ENCODE peak calls at places on chromosomes 16 and 17, in six cellular contexts. U is fibroblast of lung, G is heart left ventricle, C is transverse colon, V is right atrium auricular region, T is HL-60. F is an unnamed sample.

GRCh38 chr16:68093816-68094613 is 8.8 kb downstream of the NFATC3 start:
- DNase-seq in U (peak; percentile 67), C (no peak), T (no peak), G (no peak), V (no peak), F (no peak)

GRCh38 chr17:21374455-21375161 is 1.5 kb upstream of the KCNJ12 start:
- DNase-seq in T (peak; percentile 6), G (no peak), U (no peak), V (no peak), C (no peak), F (no peak)

GRCh38 chr16:69921125-69921524 is 30.0 kb upstream of the CLEC18A start:
- DNase-seq in T (no peak), G (no peak), V (no peak), U (no peak), C (no peak), F (no peak)

GRCh38 chr17:63474914-63475460 is 1.9 kb upstream of the ACE start:
- DNase-seq in C (no peak), T (no peak), G (no peak), U (no peak), V (no peak), F (no peak)

GRCh38 chr16:76653390-76654026 is 376.3 kb downstream of the CNTNAP4 start:
- DNase-seq in C (no peak), G (no peak), U (peak; percentile 60), V (no peak), T (peak; percentile 11), F (peak; percentile 4)

GRCh38 chr17:78640700-78641099 is 63.5 kb upstream of the DNAH17 start:
- DNase-seq in G (no peak), V (no peak), T (no peak), U (no peak), C (no peak), F (no peak)

GRCh38 chr17:65556014-65556909 is 5.2 kb downstream of the AXIN2 start:
- DNase-seq in U (peak; percentile 70), C (peak; percentile 94), T (no peak), G (peak; percentile 78), V (peak; percentile 80), F (no peak)

GRCh38 chr17:2736956-2737355 is 12.5 kb downstream of the CCDC92B start:
- DNase-seq in U (no peak), T (no peak), G (no peak), V (no peak), C (no peak), F (no peak)

GRCh38 chr17:17824119-17824779 is 12.5 kb downstream of the SREBF1 start:
- DNase-seq in T (no peak), U (no peak), G (no peak), V (no peak), C (no peak), F (no peak)

GRCh38 chr17:38685485-38685884 is 10.7 kb upstream of the EPOP start:
- DNase-seq in V (no peak), G (peak; percentile 57), C (peak; percentile 21), U (no peak), T (no peak), F (no peak)

GRCh38 chr16:47142469-47143328 is 1.0 kb downstream of the NETO2 start:
- DNase-seq in T (no peak), C (peak; percentile 36), U (peak; percentile 60), V (no peak), G (peak; percentile 30), F (no peak)

DNA sequence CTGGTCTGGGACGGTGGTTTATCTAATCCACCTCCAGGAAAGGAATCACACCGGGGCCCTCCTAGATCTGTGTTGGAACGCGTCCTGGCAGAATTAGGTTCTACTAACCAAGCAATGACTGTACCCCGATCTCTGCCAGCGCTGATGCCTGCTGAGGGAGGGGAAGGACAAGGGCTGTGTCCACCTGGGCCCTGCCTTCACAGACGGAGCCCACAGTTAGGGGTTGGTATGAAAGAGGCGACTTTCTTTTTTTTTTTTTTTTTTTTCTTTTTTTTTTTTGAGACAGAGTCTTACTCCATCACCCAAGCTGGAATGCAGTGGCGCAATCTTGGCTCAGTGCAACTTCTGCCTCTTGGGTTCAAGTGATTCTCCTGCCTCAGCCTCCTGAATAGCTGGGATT is 9.9 kb upstream of the KRT19 start:
- DNase-seq in G (no peak), V (no peak), C (no peak), T (no peak), U (peak; percentile 45), F (no peak)
- H3K27ac ChIP-seq in G (no peak overlapping the region), V (no peak overlapping the region), C (no peak overlapping the region), T (no peak overlapping the region), U (no peak overlapping the region), F (no peak overlapping the region)

DNA sequence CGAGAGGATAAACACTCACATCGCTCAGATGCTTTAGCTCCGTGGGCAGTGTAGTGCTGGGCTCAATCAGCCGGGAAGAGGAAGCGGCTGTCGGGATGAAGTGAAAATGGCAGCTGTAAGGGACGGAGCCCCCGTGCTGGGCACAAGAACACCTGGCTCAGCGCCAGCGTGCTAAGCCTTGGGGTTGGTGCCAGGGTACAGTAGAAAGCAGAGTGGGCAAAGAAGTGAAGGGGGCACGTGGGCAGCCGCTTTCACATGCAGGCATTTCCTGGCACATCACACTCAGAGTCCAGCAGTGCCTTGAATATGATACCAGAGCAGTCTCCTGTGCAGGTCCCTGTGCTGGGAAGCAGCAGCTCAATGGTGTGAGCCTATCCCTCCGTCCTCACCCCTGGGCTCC is 51.1 kb upstream of the FOXF1 start:
- DNase-seq in T (no peak), U (no peak), V (no peak), C (no peak), G (no peak), F (no peak)
- H3K27ac ChIP-seq in T (no peak overlapping the region), U (no peak overlapping the region), V (no peak overlapping the region), C (peak overlapping the region; percentile 76), G (no peak overlapping the region), F (peak overlapping the region; percentile 83)

DNA sequence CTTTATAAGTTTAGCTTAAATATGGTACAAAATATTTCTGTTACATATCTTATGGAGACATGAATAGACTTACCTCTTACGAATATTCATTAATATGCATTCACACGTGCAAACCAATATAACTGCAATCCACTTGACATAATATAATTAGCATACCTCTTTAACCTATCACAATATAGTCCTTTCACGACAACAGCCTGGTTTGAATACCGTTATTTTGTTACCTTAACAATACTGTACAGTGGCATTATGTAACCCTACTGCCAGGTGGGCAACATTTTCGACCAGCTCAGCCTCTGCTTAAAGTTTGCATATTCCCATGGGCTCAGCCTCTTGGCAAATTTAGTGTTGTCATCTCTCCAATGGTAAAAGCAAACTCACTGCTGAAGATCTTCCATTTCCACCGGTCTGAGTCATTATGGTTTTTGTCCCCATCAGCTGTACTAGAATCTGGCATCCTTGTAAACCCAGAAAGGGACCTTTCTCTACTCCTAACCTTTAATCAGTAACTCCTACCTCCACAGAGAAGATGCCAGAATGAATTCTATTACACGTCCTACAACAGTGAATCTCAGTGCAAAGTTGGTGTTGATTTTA is 46.0 kb downstream of the ZNF652 start:
- DNase-seq in G (no peak), U (no peak), V (no peak), C (no peak), T (no peak), F (no peak)
- H3K27ac ChIP-seq in G (no peak overlapping the region), U (no peak overlapping the region), V (no peak overlapping the region), C (no peak overlapping the region), T (peak overlapping the region; percentile 54), F (no peak overlapping the region)

DNA sequence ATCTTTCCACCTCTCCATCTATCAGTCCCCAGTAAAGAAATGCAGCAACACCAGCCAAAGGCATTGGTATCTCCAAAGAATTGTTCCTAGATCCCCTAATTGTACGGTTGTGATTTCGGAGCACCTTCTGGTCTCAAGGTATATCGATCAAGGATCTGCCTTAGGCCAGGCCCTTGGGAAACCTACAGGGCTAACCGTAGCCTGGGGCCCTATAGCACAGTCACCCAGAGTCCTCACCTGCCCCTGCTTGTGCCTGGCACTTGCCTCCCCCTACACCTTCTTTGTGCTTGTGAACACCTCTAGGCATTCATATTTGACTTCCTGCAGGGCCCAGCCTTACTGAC is 16.8 kb upstream of the AURKB start:
- DNase-seq in G (no peak), C (no peak), T (no peak), U (no peak), V (no peak), F (no peak)
- H3K27ac ChIP-seq in G (no peak overlapping the region), C (peak overlapping the region; percentile 78), T (peak overlapping the region; percentile 72), U (no peak overlapping the region), V (peak overlapping the region; percentile 80), F (peak overlapping the region; percentile 72)

GRCh38 chr16:57757326-57757786 is 21.8 kb downstream of the KATNB1 start:
- DNase-seq in G (peak; percentile 89), V (peak; percentile 91), U (peak; percentile 65), T (peak; percentile 62), C (peak; percentile 91), F (peak; percentile 37)
- H3K27ac ChIP-seq in G (no peak overlapping the region), V (peak overlapping the region; percentile 25), U (no peak overlapping the region), T (no peak overlapping the region), C (no peak overlapping the region), F (no peak overlapping the region)

GRCh38 chr17:6599364-6599763 is 41.1 kb downstream of the KIAA0753 start:
- DNase-seq in U (peak; percentile 7), V (no peak), G (no peak), C (no peak), T (peak; percentile 10), F (no peak)
- H3K27ac ChIP-seq in U (no peak overlapping the region), V (no peak overlapping the region), G (no peak overlapping the region), C (peak overlapping the region; percentile 34), T (peak overlapping the region; percentile 57), F (no peak overlapping the region)

DNA sequence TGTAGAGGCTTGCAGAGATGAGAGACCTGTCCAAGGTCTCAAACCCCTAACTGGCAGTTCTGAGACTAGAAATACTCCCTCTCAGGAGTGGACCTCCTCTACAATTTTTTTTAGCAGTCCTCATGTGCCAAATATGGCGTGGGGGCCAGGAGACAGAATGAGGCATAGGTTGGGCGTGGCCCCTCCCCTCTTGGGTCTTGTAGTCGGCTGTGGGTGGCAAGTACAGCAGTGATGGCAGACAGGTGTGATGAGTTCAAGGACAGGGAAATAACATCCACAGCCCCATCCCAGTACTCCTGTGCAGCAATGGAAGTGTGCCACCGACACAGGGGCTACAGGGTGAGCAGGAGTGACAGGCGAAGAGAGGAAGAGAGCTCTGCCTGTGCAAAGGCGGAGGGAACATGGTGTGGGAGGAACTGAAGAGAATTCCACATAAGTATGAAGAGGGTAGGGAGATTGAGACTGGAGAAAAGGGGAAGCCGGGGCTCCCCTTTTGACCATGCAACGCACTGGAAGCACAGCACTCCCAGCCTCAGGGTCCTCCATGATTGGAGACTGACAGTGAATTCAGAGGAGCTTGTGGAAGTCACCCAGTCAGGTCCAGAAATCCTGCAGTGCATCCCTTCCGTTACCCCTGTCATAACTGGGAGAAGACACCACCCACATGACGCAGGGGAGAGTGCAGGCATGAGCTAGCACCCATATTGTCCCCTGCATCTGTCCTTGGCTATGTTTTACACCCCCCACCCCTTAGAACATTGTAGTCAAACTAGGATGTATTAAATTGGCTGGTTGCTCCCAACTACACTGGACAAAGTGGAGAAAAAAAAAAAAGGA is 14.8 kb upstream of the CETP start:
- DNase-seq in V (no peak), T (no peak), C (peak; percentile 47), U (no peak), G (no peak), F (no peak)
- H3K27ac ChIP-seq in V (no peak overlapping the region), T (no peak overlapping the region), C (no peak overlapping the region), U (no peak overlapping the region), G (no peak overlapping the region), F (no peak overlapping the region)

DNA sequence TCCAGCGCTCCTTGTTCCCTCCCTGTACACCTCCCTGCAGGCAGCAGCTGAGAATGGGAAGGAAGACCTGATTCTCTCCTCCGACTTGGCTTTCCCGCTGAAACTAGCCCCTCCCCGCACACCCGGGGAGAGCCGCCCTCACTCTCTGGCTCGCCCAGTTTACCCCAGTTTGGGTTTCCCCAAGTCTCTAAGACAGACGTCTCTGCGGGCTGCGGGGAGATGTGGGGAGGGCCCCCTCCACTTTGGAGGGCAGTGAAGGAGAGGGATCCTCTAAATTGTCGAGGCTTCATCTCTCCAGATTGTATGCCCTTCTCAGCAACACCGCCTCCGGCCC is 797 bp downstream of the GRB7 start:
- DNase-seq in U (no peak), G (no peak), V (no peak), T (no peak), C (peak; percentile 76), F (no peak)
- H3K27ac ChIP-seq in U (no peak overlapping the region), G (no peak overlapping the region), V (peak overlapping the region; percentile 17), T (no peak overlapping the region), C (peak overlapping the region; percentile 92), F (no peak overlapping the region)